ENCODE peak calls at places on chromosomes 2 and 18, in seven cellular contexts. O, H, Y, C, F, Z and D are unnamed samples.
A peak's percentile ranks its signal among the peaks of the same experiment; 100 is the strongest.

GRCh38 chr2:143686585-143687164 is 557.5 kb downstream of the ARHGAP15 start:
- DNase-seq in O (peak; percentile 19), H (peak; percentile 44), Y (peak; percentile 10), C (no peak), F (peak; percentile 59), Z (peak; percentile 68), D (no peak)

GRCh38 chr2:225889452-225889851 is 489.9 kb downstream of the NYAP2 start:
- DNase-seq in O (peak; percentile 9), H (no peak), Y (peak; percentile 88), C (no peak), F (peak; percentile 91), Z (peak; percentile 79), D (no peak)

GRCh38 chr2:22880161-22880560 is 504.8 kb upstream of the KLHL29 start:
- DNase-seq in O (no peak), H (no peak), Y (no peak), C (no peak), F (no peak), Z (no peak), D (no peak)

GRCh38 chr2:37271376-37272067 is 40.1 kb downstream of the NDUFAF7 start:
- DNase-seq in O (no peak), H (no peak), Y (no peak), C (no peak), F (no peak), Z (no peak), D (no peak)

GRCh38 chr18:59067873-59068272 is 71.8 kb upstream of the SEC11C start:
- DNase-seq in O (peak; percentile 51), H (peak; percentile 14), Y (no peak), C (no peak), F (peak; percentile 43), Z (peak; percentile 54), D (no peak)

GRCh38 chr2:240613781-240614180 is 11.5 kb upstream of the GPR35 start:
- DNase-seq in O (no peak), H (no peak), Y (no peak), C (no peak), F (no peak), Z (no peak), D (no peak)

GRCh38 chr2:241135737-241136136 is 13.5 kb downstream of the PASK start:
- DNase-seq in O (no peak), H (no peak), Y (no peak), C (no peak), F (no peak), Z (no peak), D (no peak)

GRCh38 chr18:35352778-35353177 is 8.6 kb upstream of the ZNF24 start:
- DNase-seq in O (no peak), H (no peak), Y (no peak), C (no peak), F (no peak), Z (no peak), D (no peak)

GRCh38 chr2:120520929-120521912 is 175.3 kb downstream of the INHBB start:
- DNase-seq in O (peak; percentile 68), H (peak; percentile 39), Y (no peak), C (no peak), F (peak; percentile 43), Z (peak; percentile 66), D (peak; percentile 31)

GRCh38 chr2:129178356-129178755 is 801.1 kb upstream of the RAB6C start:
- DNase-seq in O (no peak), H (no peak), Y (peak; percentile 1), C (peak; percentile 15), F (peak; percentile 14), Z (peak; percentile 83), D (no peak)

GRCh38 chr2:182941121-182941713 is 74.8 kb upstream of the FRZB start:
- DNase-seq in O (no peak), H (no peak), Y (no peak), C (no peak), F (peak; percentile 17), Z (peak; percentile 19), D (no peak)

GRCh38 chr2:216870508-216871332 is 10.9 kb upstream of the TNP1 start:
- DNase-seq in O (no peak), H (no peak), Y (no peak), C (no peak), F (no peak), Z (no peak), D (no peak)

GRCh38 chr18:49090901-49091300 is 140.1 kb upstream of the SMAD7 start:
- DNase-seq in O (no peak), H (no peak), Y (no peak), C (no peak), F (no peak), Z (no peak), D (no peak)

GRCh38 chr18:69705987-69706386 is 241.7 kb downstream of the CD226 start:
- DNase-seq in O (no peak), H (no peak), Y (no peak), C (no peak), F (no peak), Z (no peak), D (no peak)

GRCh38 chr2:13046557-13047165 is 329.9 kb downstream of the TRIB2 start:
- DNase-seq in O (no peak), H (no peak), Y (no peak), C (no peak), F (peak; percentile 30), Z (peak; percentile 36), D (no peak)

GRCh38 chr2:143758629-143759330 is 629.6 kb downstream of the ARHGAP15 start:
- DNase-seq in O (no peak), H (no peak), Y (no peak), C (no peak), F (no peak), Z (no peak), D (no peak)

GRCh38 chr18:23244431-23244830 is 109.1 kb downstream of the CABLES1 start:
- DNase-seq in O (no peak), H (no peak), Y (no peak), C (no peak), F (no peak), Z (no peak), D (no peak)

GRCh38 chr2:207093234-207093633 is 72.5 kb downstream of the KLF7 start:
- DNase-seq in O (no peak), H (no peak), Y (no peak), C (no peak), F (no peak), Z (no peak), D (no peak)